ENCODE peak calls at places on chromosome 15, in six cellular contexts. J is HFF-Myc; L is B cell; C is A549; S is tibial artery; V is CD4-positive, alpha-beta T cell. E is an unnamed sample.

GRCh38 chr15:30933293-30933692 is 29.6 kb downstream of the FAN1 start:
- DNase-seq in J (no peak), S (no peak), C (no peak), V (no peak), L (no peak), E (no peak)

GRCh38 chr15:99454941-99455795 is 110.6 kb upstream of the MEF2A start:
- DNase-seq in L (no peak), J (peak; percentile 73), S (peak; percentile 96), C (peak; percentile 19), V (no peak), E (peak; percentile 14)

GRCh38 chr15:92807971-92808571 is 92.1 kb upstream of the CHD2 start:
- DNase-seq in J (no peak), C (peak; percentile 81), S (no peak), L (no peak), V (no peak), E (no peak)

GRCh38 chr15:30992073-30992363 is 590 bp upstream of the MTMR10 start:
- DNase-seq in S (no peak), C (no peak), L (no peak), V (no peak), J (no peak), E (no peak)

GRCh38 chr15:45448516-45448915 is 70.2 kb upstream of the GATM start:
- DNase-seq in V (no peak), L (no peak), S (no peak), C (no peak), J (no peak), E (no peak)

GRCh38 chr15:65303687-65304392 is 637 bp upstream of the RNU5B-1 start:
- DNase-seq in L (no peak), S (peak; percentile 87), V (peak; percentile 63), J (no peak), C (peak; percentile 80), E (no peak)

GRCh38 chr15:101499863-101500713 is 10.6 kb upstream of the PCSK6 start:
- DNase-seq in L (peak; percentile 19), S (no peak), J (no peak), V (no peak), C (no peak), E (no peak)

GRCh38 chr15:66760968-66761722 is 59.1 kb downstream of the SMAD6 start:
- DNase-seq in J (no peak), V (no peak), L (no peak), S (peak; percentile 78), C (no peak), E (no peak)

GRCh38 chr15:73782339-73782979 is 29.3 kb upstream of the INSYN1 start:
- DNase-seq in S (no peak), C (no peak), V (no peak), L (no peak), J (no peak), E (no peak)

GRCh38 chr15:31399544-31400171 is 73.0 kb downstream of the KLF13 start:
- DNase-seq in S (no peak), L (no peak), J (no peak), C (no peak), V (no peak), E (no peak)

GRCh38 chr15:80202016-80202315 is 49.2 kb downstream of the FAH start:
- DNase-seq in C (no peak), J (no peak), V (no peak), L (no peak), S (no peak), E (no peak)

GRCh38 chr15:80929225-80929624 is 60.4 kb downstream of the MESD start:
- DNase-seq in L (no peak), J (peak; percentile 19), S (no peak), V (no peak), C (no peak), E (no peak)

GRCh38 chr15:69557340-69558137 is 104.9 kb downstream of the RPLP1 start:
- DNase-seq in C (peak; percentile 96), L (no peak), V (no peak), S (no peak), J (peak; percentile 74), E (no peak)

GRCh38 chr15:84749111-84749991 is 959 bp downstream of the ZNF592 start:
- DNase-seq in V (peak; percentile 39), C (peak; percentile 34), L (no peak), J (no peak), S (peak; percentile 66), E (peak; percentile 61)

GRCh38 chr15:66803182-66803729 is 101.2 kb downstream of the SMAD6 start:
- DNase-seq in L (no peak), C (peak; percentile 95), S (peak; percentile 94), J (peak; percentile 91), V (no peak), E (no peak)

GRCh38 chr15:85443593-85444328 is 63.4 kb downstream of the AKAP13 start:
- DNase-seq in J (no peak), C (peak; percentile 82), S (no peak), L (no peak), V (no peak), E (no peak)

GRCh38 chr15:29207027-29207757 is 62.4 kb downstream of the NSMCE3 start:
- DNase-seq in J (no peak), C (no peak), L (no peak), V (no peak), S (no peak), E (no peak)

DNA sequence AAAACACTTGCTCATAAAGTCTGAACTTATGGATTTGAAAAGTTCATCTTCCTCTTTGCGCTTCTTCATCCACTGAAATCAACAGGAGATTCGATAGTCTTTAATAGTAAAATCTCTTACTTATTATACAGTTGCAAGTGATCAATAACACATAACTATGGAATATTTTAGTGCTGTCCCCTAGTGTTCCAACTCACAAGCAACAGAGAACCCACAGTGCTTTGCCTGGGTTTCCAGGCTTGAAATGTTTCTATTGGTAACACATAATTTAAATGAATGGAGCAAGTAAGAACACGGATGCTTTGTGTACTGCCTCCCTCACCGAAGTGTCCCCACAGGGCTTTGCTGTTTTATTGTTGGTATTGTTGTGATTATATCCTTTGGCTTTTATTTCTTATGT is 93.5 kb downstream of the WDR72 start:
- DNase-seq in V (no peak), L (no peak), C (no peak), J (no peak), S (no peak), E (no peak)
- TF ChIP-seq CTCF in V (no peak), L (no peak), C (peak; percentile 59), J (no peak), S (no peak), E (no peak)

GRCh38 chr15:60444289-60444912 is 34.5 kb downstream of the ICE2 start:
- DNase-seq in V (no peak), J (no peak), C (peak; percentile 50), L (no peak), S (no peak), E (no peak)
- TF ChIP-seq CTCF in V (peak; percentile 52), J (peak; percentile 34), C (peak; percentile 92), L (peak; percentile 30), S (peak; percentile 73), E (peak; percentile 30)

DNA sequence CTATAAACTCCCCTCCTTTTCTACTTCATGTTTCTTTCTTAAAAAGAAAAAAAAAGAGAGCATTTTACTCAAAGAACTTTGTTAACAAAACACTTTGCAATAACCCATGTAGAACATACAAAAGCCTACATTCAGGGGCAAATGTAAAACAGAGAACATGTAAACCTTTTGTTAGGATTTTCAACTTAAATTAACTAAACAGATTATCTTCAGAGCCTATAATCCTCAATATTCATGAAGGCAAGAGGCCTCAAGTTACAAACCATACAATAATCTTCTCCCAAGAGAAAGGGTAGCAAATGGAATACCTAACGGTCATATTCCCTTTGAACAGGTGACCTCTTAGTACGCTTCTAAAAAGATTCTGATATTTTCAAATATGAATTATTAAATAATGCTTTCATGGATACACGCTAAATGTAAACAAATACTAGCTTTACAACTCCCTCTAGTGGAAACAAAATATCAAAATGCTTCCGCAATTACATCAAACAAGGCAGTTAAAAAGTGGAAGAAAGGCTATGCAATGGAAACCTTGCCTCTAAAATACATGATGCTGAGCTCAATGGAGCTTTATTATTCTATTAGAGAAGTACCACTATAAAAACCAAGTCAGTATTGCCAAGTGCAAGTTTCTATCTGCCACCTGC is 9.9 kb downstream of the CEP152 start:
- DNase-seq in C (peak; percentile 18), S (no peak), L (no peak), V (no peak), J (no peak), E (no peak)
- TF ChIP-seq CTCF in C (peak; percentile 48), S (peak; percentile 41), L (peak; percentile 63), V (no peak), J (peak; percentile 8), E (peak; percentile 34)

GRCh38 chr15:35437157-35437556 is 108.8 kb downstream of the DPH6 start:
- DNase-seq in C (no peak), V (no peak), S (no peak), J (peak; percentile 6), L (no peak), E (no peak)
- TF ChIP-seq CTCF in C (no peak), V (no peak), S (no peak), J (peak; percentile 39), L (no peak), E (no peak)

GRCh38 chr15:48112242-48112641 is 8.5 kb upstream of the SLC24A5 start:
- DNase-seq in V (no peak), S (no peak), J (no peak), L (no peak), C (peak; percentile 39), E (no peak)

GRCh38 chr15:48109212-48109611 is 11.6 kb upstream of the SLC24A5 start:
- DNase-seq in C (no peak), S (no peak), L (no peak), J (no peak), V (no peak), E (no peak)

GRCh38 chr15:48109856-48110531 is 10.8 kb upstream of the SLC24A5 start:
- DNase-seq in C (no peak), V (no peak), L (no peak), S (no peak), J (no peak), E (no peak)
- TF ChIP-seq CTCF in C (no peak), V (no peak), L (no peak), S (no peak), J (peak; percentile 10), E (no peak)